ENCODE peak calls at places on chromosome 1, in four cellular contexts. One of them, this sample, is unnamed.
A peak's percentile ranks its signal among the peaks of the same experiment; 100 is the strongest.

GRCh38 chr1:153922076-153922837 is 515 bp downstream of the GATAD2B start:
- DNase-seq in skeletal muscle cell: no peak
- DNase-seq in activated CD4-positive, alpha-beta T cell treated with anti-CD3 and anti-CD28 coated beads, Interleukin-2, amount 50 U/mL, for 1 hour: peak; percentile 46
- DNase-seq in transverse colon: no peak
- DNase-seq in this sample: peak; percentile 82

GRCh38 chr1:233879841-233880240 is 24.6 kb upstream of the SLC35F3 start:
- DNase-seq in transverse colon: no peak
- DNase-seq in skeletal muscle cell: no peak
- DNase-seq in activated CD4-positive, alpha-beta T cell treated with anti-CD3 and anti-CD28 coated beads, Interleukin-2, amount 50 U/mL, for 1 hour: no peak
- DNase-seq in this sample: no peak

GRCh38 chr1:42240964-42241755 is 76.6 kb upstream of the GUCA2A start:
- DNase-seq in skeletal muscle cell: peak; percentile 24
- DNase-seq in transverse colon: no peak
- DNase-seq in activated CD4-positive, alpha-beta T cell treated with anti-CD3 and anti-CD28 coated beads, Interleukin-2, amount 50 U/mL, for 1 hour: no peak
- DNase-seq in this sample: no peak

GRCh38 chr1:57192256-57192655 is 226.4 kb upstream of the C8B start:
- DNase-seq in transverse colon: no peak
- DNase-seq in activated CD4-positive, alpha-beta T cell treated with anti-CD3 and anti-CD28 coated beads, Interleukin-2, amount 50 U/mL, for 1 hour: no peak
- DNase-seq in skeletal muscle cell: no peak
- DNase-seq in this sample: no peak

GRCh38 chr1:31811605-31812004 is 4.2 kb downstream of the SPOCD1 start:
- DNase-seq in transverse colon: no peak
- DNase-seq in activated CD4-positive, alpha-beta T cell treated with anti-CD3 and anti-CD28 coated beads, Interleukin-2, amount 50 U/mL, for 1 hour: no peak
- DNase-seq in skeletal muscle cell: no peak
- DNase-seq in this sample: peak; percentile 57

GRCh38 chr1:82494117-82494516 is 693.4 kb downstream of the ADGRL2 start:
- DNase-seq in activated CD4-positive, alpha-beta T cell treated with anti-CD3 and anti-CD28 coated beads, Interleukin-2, amount 50 U/mL, for 1 hour: no peak
- DNase-seq in transverse colon: no peak
- DNase-seq in skeletal muscle cell: no peak
- DNase-seq in this sample: no peak

GRCh38 chr1:150516616-150517015 is 1.1 kb downstream of the FALEC start:
- DNase-seq in activated CD4-positive, alpha-beta T cell treated with anti-CD3 and anti-CD28 coated beads, Interleukin-2, amount 50 U/mL, for 1 hour: no peak
- DNase-seq in skeletal muscle cell: no peak
- DNase-seq in transverse colon: no peak
- DNase-seq in this sample: no peak

GRCh38 chr1:12159826-12160225 is 7.0 kb upstream of the TNFRSF1B start:
- DNase-seq in skeletal muscle cell: no peak
- DNase-seq in activated CD4-positive, alpha-beta T cell treated with anti-CD3 and anti-CD28 coated beads, Interleukin-2, amount 50 U/mL, for 1 hour: no peak
- DNase-seq in transverse colon: no peak
- DNase-seq in this sample: no peak

GRCh38 chr1:233714631-233715217 is 100.8 kb downstream of the KCNK1 start:
- DNase-seq in skeletal muscle cell: no peak
- DNase-seq in transverse colon: no peak
- DNase-seq in activated CD4-positive, alpha-beta T cell treated with anti-CD3 and anti-CD28 coated beads, Interleukin-2, amount 50 U/mL, for 1 hour: no peak
- DNase-seq in this sample: no peak

GRCh38 chr1:60449876-60450275 is 376.3 kb upstream of the C1orf87 start:
- DNase-seq in skeletal muscle cell: no peak
- DNase-seq in transverse colon: peak; percentile 49
- DNase-seq in activated CD4-positive, alpha-beta T cell treated with anti-CD3 and anti-CD28 coated beads, Interleukin-2, amount 50 U/mL, for 1 hour: no peak
- DNase-seq in this sample: no peak

GRCh38 chr1:219771039-219771438 is 157.3 kb downstream of the SLC30A10 start:
- DNase-seq in transverse colon: no peak
- DNase-seq in activated CD4-positive, alpha-beta T cell treated with anti-CD3 and anti-CD28 coated beads, Interleukin-2, amount 50 U/mL, for 1 hour: no peak
- DNase-seq in skeletal muscle cell: peak; percentile 97
- DNase-seq in this sample: peak; percentile 55

GRCh38 chr1:166197141-166197540 is 30.3 kb upstream of the FAM78B start:
- DNase-seq in transverse colon: no peak
- DNase-seq in activated CD4-positive, alpha-beta T cell treated with anti-CD3 and anti-CD28 coated beads, Interleukin-2, amount 50 U/mL, for 1 hour: no peak
- DNase-seq in skeletal muscle cell: no peak
- DNase-seq in this sample: peak; percentile 7

GRCh38 chr1:241413386-241413785 is 56.4 kb upstream of the RGS7 start:
- DNase-seq in activated CD4-positive, alpha-beta T cell treated with anti-CD3 and anti-CD28 coated beads, Interleukin-2, amount 50 U/mL, for 1 hour: no peak
- DNase-seq in skeletal muscle cell: peak; percentile 34
- DNase-seq in transverse colon: no peak
- DNase-seq in this sample: no peak

GRCh38 chr1:63902844-63903589 is 129.2 kb downstream of the ROR1 start:
- DNase-seq in transverse colon: no peak
- DNase-seq in skeletal muscle cell: no peak
- DNase-seq in activated CD4-positive, alpha-beta T cell treated with anti-CD3 and anti-CD28 coated beads, Interleukin-2, amount 50 U/mL, for 1 hour: no peak
- DNase-seq in this sample: no peak

GRCh38 chr1:246971322-246971721 is 36.5 kb downstream of the ZNF695 start:
- DNase-seq in activated CD4-positive, alpha-beta T cell treated with anti-CD3 and anti-CD28 coated beads, Interleukin-2, amount 50 U/mL, for 1 hour: peak; percentile 19
- DNase-seq in skeletal muscle cell: no peak
- DNase-seq in transverse colon: peak; percentile 42
- DNase-seq in this sample: peak; percentile 63

GRCh38 chr1:17355898-17356297 is 16.1 kb upstream of the PADI6 start:
- DNase-seq in transverse colon: no peak
- DNase-seq in activated CD4-positive, alpha-beta T cell treated with anti-CD3 and anti-CD28 coated beads, Interleukin-2, amount 50 U/mL, for 1 hour: no peak
- DNase-seq in skeletal muscle cell: no peak
- DNase-seq in this sample: no peak

GRCh38 chr1:246176126-246177024 is 330.7 kb downstream of the SMYD3 start:
- DNase-seq in transverse colon: no peak
- DNase-seq in activated CD4-positive, alpha-beta T cell treated with anti-CD3 and anti-CD28 coated beads, Interleukin-2, amount 50 U/mL, for 1 hour: no peak
- DNase-seq in skeletal muscle cell: no peak
- DNase-seq in this sample: no peak

GRCh38 chr1:113742515-113742914 is 16.8 kb downstream of the PHTF1 start:
- DNase-seq in transverse colon: no peak
- DNase-seq in activated CD4-positive, alpha-beta T cell treated with anti-CD3 and anti-CD28 coated beads, Interleukin-2, amount 50 U/mL, for 1 hour: no peak
- DNase-seq in skeletal muscle cell: no peak
- DNase-seq in this sample: no peak

GRCh38 chr1:114100148-114100547 is 53.5 kb downstream of the SYT6 start:
- DNase-seq in skeletal muscle cell: no peak
- DNase-seq in activated CD4-positive, alpha-beta T cell treated with anti-CD3 and anti-CD28 coated beads, Interleukin-2, amount 50 U/mL, for 1 hour: no peak
- DNase-seq in transverse colon: no peak
- DNase-seq in this sample: no peak

GRCh38 chr1:213737398-213738040 is 250.3 kb upstream of the PROX1 start:
- DNase-seq in skeletal muscle cell: no peak
- DNase-seq in activated CD4-positive, alpha-beta T cell treated with anti-CD3 and anti-CD28 coated beads, Interleukin-2, amount 50 U/mL, for 1 hour: no peak
- DNase-seq in transverse colon: no peak
- DNase-seq in this sample: no peak

GRCh38 chr1:19087737-19088594 is 122.1 kb downstream of the UBR4 start:
- DNase-seq in skeletal muscle cell: no peak
- DNase-seq in activated CD4-positive, alpha-beta T cell treated with anti-CD3 and anti-CD28 coated beads, Interleukin-2, amount 50 U/mL, for 1 hour: no peak
- DNase-seq in transverse colon: no peak
- DNase-seq in this sample: no peak

GRCh38 chr1:205714190-205714905 is 34.0 kb upstream of the SLC45A3 start:
- DNase-seq in transverse colon: no peak
- DNase-seq in skeletal muscle cell: peak; percentile 8
- DNase-seq in activated CD4-positive, alpha-beta T cell treated with anti-CD3 and anti-CD28 coated beads, Interleukin-2, amount 50 U/mL, for 1 hour: no peak
- DNase-seq in this sample: no peak

GRCh38 chr1:196403803-196404690 is 204.2 kb downstream of the KCNT2 start:
- DNase-seq in skeletal muscle cell: no peak
- DNase-seq in activated CD4-positive, alpha-beta T cell treated with anti-CD3 and anti-CD28 coated beads, Interleukin-2, amount 50 U/mL, for 1 hour: no peak
- DNase-seq in transverse colon: no peak
- DNase-seq in this sample: no peak

GRCh38 chr1:58497499-58497898 is 49.0 kb downstream of the OMA1 start:
- DNase-seq in skeletal muscle cell: no peak
- DNase-seq in transverse colon: no peak
- DNase-seq in activated CD4-positive, alpha-beta T cell treated with anti-CD3 and anti-CD28 coated beads, Interleukin-2, amount 50 U/mL, for 1 hour: no peak
- DNase-seq in this sample: no peak

GRCh38 chr1:227759345-227760300 is 24.4 kb downstream of the SNAP47 start:
- DNase-seq in transverse colon: peak; percentile 58
- DNase-seq in skeletal muscle cell: peak; percentile 95
- DNase-seq in activated CD4-positive, alpha-beta T cell treated with anti-CD3 and anti-CD28 coated beads, Interleukin-2, amount 50 U/mL, for 1 hour: no peak
- DNase-seq in this sample: peak; percentile 82

GRCh38 chr1:176559474-176560390 is 96.8 kb downstream of the PAPPA2 start:
- DNase-seq in transverse colon: peak; percentile 21
- DNase-seq in skeletal muscle cell: peak; percentile 18
- DNase-seq in activated CD4-positive, alpha-beta T cell treated with anti-CD3 and anti-CD28 coated beads, Interleukin-2, amount 50 U/mL, for 1 hour: no peak
- DNase-seq in this sample: peak; percentile 86

GRCh38 chr1:29835486-29836273 is 599.4 kb downstream of the PTPRU start:
- DNase-seq in transverse colon: no peak
- DNase-seq in activated CD4-positive, alpha-beta T cell treated with anti-CD3 and anti-CD28 coated beads, Interleukin-2, amount 50 U/mL, for 1 hour: no peak
- DNase-seq in skeletal muscle cell: no peak
- DNase-seq in this sample: no peak

GRCh38 chr1:94299627-94300552 is 62.5 kb upstream of the ARHGAP29 start:
- DNase-seq in skeletal muscle cell: no peak
- DNase-seq in activated CD4-positive, alpha-beta T cell treated with anti-CD3 and anti-CD28 coated beads, Interleukin-2, amount 50 U/mL, for 1 hour: no peak
- DNase-seq in transverse colon: no peak
- DNase-seq in this sample: peak; percentile 58

GRCh38 chr1:6497215-6497866 is 5.9 kb upstream of the PLEKHG5 start:
- DNase-seq in activated CD4-positive, alpha-beta T cell treated with anti-CD3 and anti-CD28 coated beads, Interleukin-2, amount 50 U/mL, for 1 hour: peak; percentile 53
- DNase-seq in transverse colon: peak; percentile 57
- DNase-seq in skeletal muscle cell: no peak
- DNase-seq in this sample: peak; percentile 80